ENCODE peak calls at places on chromosomes 12 and 14, in nine cellular contexts. F, E, J, T, L, V, K, R and P are unnamed samples.
A peak's percentile ranks its signal among the peaks of the same experiment; 100 is the strongest.

GRCh38 chr14:68020999-68021663 is 201.6 kb downstream of the RAD51B start:
- DNase-seq in F (no peak), E (no peak), J (no peak), T (no peak), L (no peak), V (no peak), K (no peak), R (no peak), P (no peak)

GRCh38 chr12:6615802-6616201 is 8.6 kb upstream of the CHD4 start:
- DNase-seq in F (no peak), E (no peak), J (no peak), T (no peak), L (no peak), V (no peak), K (peak; percentile 34), R (no peak), P (no peak)

GRCh38 chr14:55180006-55180405 is 11.4 kb downstream of the DLGAP5 start:
- DNase-seq in F (no peak), E (no peak), J (no peak), T (no peak), L (no peak), V (no peak), K (no peak), R (peak; percentile 59), P (no peak)

GRCh38 chr14:32565256-32565655 is 236.2 kb downstream of the AKAP6 start:
- DNase-seq in F (no peak), E (no peak), J (no peak), T (peak; percentile 2), L (no peak), V (no peak), K (no peak), R (no peak), P (no peak)

GRCh38 chr12:128420163-128420562 is 153.2 kb downstream of the TMEM132C start:
- DNase-seq in F (no peak), E (no peak), J (no peak), T (no peak), L (no peak), V (no peak), K (no peak), R (no peak), P (no peak)

GRCh38 chr14:68951051-68951797 is 27.9 kb downstream of the ACTN1 start:
- DNase-seq in F (peak; percentile 89), E (peak; percentile 98), J (peak; percentile 81), T (peak; percentile 97), L (peak; percentile 88), V (peak; percentile 95), K (peak; percentile 99), R (no peak), P (peak; percentile 99)

GRCh38 chr12:50057896-50058670 is 687 bp downstream of the ASIC1 start:
- DNase-seq in F (no peak), E (no peak), J (no peak), T (no peak), L (no peak), V (no peak), K (no peak), R (peak; percentile 83), P (no peak)

GRCh38 chr12:50985322-50985721 is 33.0 kb downstream of the HIGD1C start:
- DNase-seq in F (no peak), E (peak; percentile 74), J (no peak), T (peak; percentile 81), L (peak; percentile 75), V (no peak), K (peak; percentile 23), R (peak; percentile 66), P (peak; percentile 92)

GRCh38 chr14:24349742-24350141 is 10.0 kb upstream of the RIPK3 start:
- DNase-seq in F (no peak), E (no peak), J (no peak), T (no peak), L (no peak), V (no peak), K (no peak), R (no peak), P (no peak)

GRCh38 chr12:56029666-56030293 is 8.9 kb downstream of the IKZF4 start:
- DNase-seq in F (peak; percentile 68), E (peak; percentile 46), J (no peak), T (peak; percentile 83), L (peak; percentile 78), V (peak; percentile 67), K (peak; percentile 37), R (peak; percentile 95), P (peak; percentile 84)

GRCh38 chr12:46374286-46374685 is 1.7 kb upstream of the SLC38A2 start:
- DNase-seq in F (no peak), E (no peak), J (no peak), T (no peak), L (no peak), V (no peak), K (no peak), R (peak; percentile 66), P (no peak)

GRCh38 chr12:28360253-28360652 is 170.0 kb downstream of the CCDC91 start:
- DNase-seq in F (no peak), E (no peak), J (no peak), T (no peak), L (no peak), V (no peak), K (no peak), R (no peak), P (no peak)

GRCh38 chr12:113030875-113031525 is 25.5 kb upstream of the DTX1 start:
- DNase-seq in F (peak; percentile 48), E (peak; percentile 65), J (no peak), T (peak; percentile 80), L (peak; percentile 83), V (peak; percentile 88), K (no peak), R (no peak), P (peak; percentile 79)

GRCh38 chr12:77062846-77063461 is 2.4 kb downstream of the E2F7 start:
- DNase-seq in F (peak; percentile 46), E (peak; percentile 80), J (peak; percentile 29), T (peak; percentile 76), L (peak; percentile 81), V (no peak), K (peak; percentile 21), R (peak; percentile 90), P (peak; percentile 75)

GRCh38 chr12:19669793-19670192 is 230.5 kb downstream of the AEBP2 start:
- DNase-seq in F (no peak), E (peak; percentile 59), J (no peak), T (no peak), L (no peak), V (no peak), K (no peak), R (no peak), P (no peak)

GRCh38 chr12:122166422-122167327 is 7.3 kb downstream of the IL31 start:
- DNase-seq in F (no peak), E (no peak), J (no peak), T (no peak), L (no peak), V (no peak), K (no peak), R (no peak), P (no peak)

DNA sequence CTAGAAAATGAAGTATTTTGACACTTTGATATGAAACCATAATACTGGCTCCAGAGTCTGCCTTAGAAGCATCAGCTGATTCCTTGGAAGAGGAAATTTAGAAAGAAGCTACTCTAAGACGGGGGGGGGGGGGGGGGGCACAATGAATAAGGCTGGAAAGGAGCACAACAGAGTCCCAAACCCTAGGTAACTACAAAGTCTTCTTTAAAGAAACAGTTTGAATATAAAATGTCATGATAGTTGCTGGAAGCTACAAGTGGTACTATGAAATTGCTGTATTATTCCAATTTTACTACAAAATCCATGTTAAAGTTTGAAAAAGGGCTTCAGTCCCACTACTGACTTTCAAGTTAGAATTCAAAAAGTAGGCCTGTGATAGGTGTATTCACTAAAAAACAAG is 31.6 kb downstream of the CDK17 start:
- DNase-seq in F (no peak), E (no peak), J (no peak), T (no peak), L (no peak), V (no peak), K (no peak), R (no peak), P (no peak)
- H3K4me3 ChIP-seq in F (no peak overlapping the region), E (no peak overlapping the region), J (no peak overlapping the region), T (no peak overlapping the region), L (no peak overlapping the region), V (no peak overlapping the region), K (no peak overlapping the region), R (no peak overlapping the region), P (no peak overlapping the region)

DNA sequence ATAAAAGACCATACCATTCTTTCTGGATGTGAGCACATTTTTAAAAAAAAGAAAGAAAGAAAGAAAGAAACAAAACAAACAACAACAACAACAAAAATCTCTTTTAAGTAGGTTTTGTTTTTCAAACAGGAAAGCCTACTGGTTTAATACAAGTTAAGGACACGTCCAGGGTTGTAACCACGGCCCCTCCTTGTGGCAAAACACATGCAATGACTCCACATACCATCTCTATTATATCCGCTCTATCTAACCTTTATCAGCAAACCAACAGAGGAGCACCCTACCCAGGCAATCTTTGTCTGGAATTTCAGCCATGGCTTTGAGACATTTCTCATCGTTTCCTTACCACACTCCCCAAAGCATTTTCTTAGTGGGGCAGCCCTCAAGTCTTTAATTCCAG is 360.5 kb upstream of the TMPO start:
- DNase-seq in F (no peak), E (peak; percentile 28), J (no peak), T (no peak), L (peak; percentile 8), V (peak; percentile 23), K (no peak), R (no peak), P (peak; percentile 2)
- TF ChIP-seq CTCF in F (no peak), E (peak; percentile 50), J (no peak), T (no peak), L (peak; percentile 17), V (peak; percentile 7), K (no peak), R (no peak), P (no peak)

GRCh38 chr12:53380104-53380796 is at the start of gene SP1:
- DNase-seq in F (peak; percentile 95), E (peak; percentile 77), J (peak; percentile 83), T (peak; percentile 92), L (peak; percentile 97), V (peak; percentile 97), K (peak; percentile 93), R (peak; percentile 94), P (peak; percentile 92)

GRCh38 chr12:53383258-53383657 is 3.3 kb downstream of the SP1 start:
- DNase-seq in F (peak; percentile 44), E (no peak), J (no peak), T (no peak), L (no peak), V (no peak), K (no peak), R (no peak), P (no peak)

GRCh38 chr12:53379389-53380103 is 430 bp upstream of the SP1 start:
- DNase-seq in F (peak; percentile 99), E (peak; percentile 100), J (peak; percentile 100), T (peak; percentile 100), L (peak; percentile 100), V (peak; percentile 100), K (peak; percentile 100), R (peak; percentile 96), P (peak; percentile 100)

GRCh38 chr12:53380797-53381738 is 1.1 kb downstream of the SP1 start:
- DNase-seq in F (peak; percentile 52), E (peak; percentile 79), J (no peak), T (peak; percentile 51), L (peak; percentile 64), V (no peak), K (no peak), R (no peak), P (peak; percentile 58)

GRCh38 chr12:53381739-53382630 is 2.0 kb downstream of the SP1 start:
- DNase-seq in F (peak; percentile 76), E (peak; percentile 96), J (no peak), T (peak; percentile 77), L (peak; percentile 67), V (peak; percentile 85), K (peak; percentile 65), R (peak; percentile 81), P (peak; percentile 83)
- H3K4me3 ChIP-seq in F (peak overlapping the region; percentile 84), E (no peak overlapping the region), J (peak overlapping the region; percentile 61), T (peak overlapping the region; percentile 69), L (peak overlapping the region; percentile 62), V (peak overlapping the region; percentile 70), K (peak overlapping the region; percentile 90), R (peak overlapping the region; percentile 78), P (peak overlapping the region; percentile 38)

GRCh38 chr14:21933681-21934080 is 260.1 kb upstream of the OR4E1 start:
- DNase-seq in F (no peak), E (peak; percentile 34), J (no peak), T (no peak), L (peak; percentile 14), V (no peak), K (no peak), R (no peak), P (no peak)
- TF ChIP-seq CTCF in F (peak; percentile 40), E (peak; percentile 32), J (no peak), T (no peak), L (peak; percentile 25), V (peak; percentile 21), K (no peak), R (no peak), P (no peak)